ENCODE peak calls at places on chromosomes 16 and 17, in seven cellular contexts. K is stomach, S is prostate gland, P is occipital lobe, H is NB4, Z is mammary epithelial cell, A is heart left ventricle. N is an unnamed sample.
A peak's percentile ranks its signal among the peaks of the same experiment; 100 is the strongest.

GRCh38 chr16:66623755-66624154 is 19.3 kb downstream of the CMTM3 start:
- DNase-seq in H (no peak), A (no peak), P (no peak), S (no peak), K (no peak), Z (no peak), N (no peak)

GRCh38 chr16:57906385-57907316 is 64.3 kb downstream of the CNGB1 start:
- DNase-seq in H (no peak), K (no peak), S (no peak), Z (no peak), P (no peak), A (no peak), N (no peak)

GRCh38 chr17:2943971-2944370 is 119.4 kb downstream of the OR1D5 start:
- DNase-seq in Z (no peak), K (no peak), H (peak; percentile 68), P (no peak), A (no peak), S (no peak), N (peak; percentile 42)

GRCh38 chr17:79835953-79836951 is 3.0 kb downstream of the CBX4 start:
- DNase-seq in K (peak; percentile 90), S (peak; percentile 71), P (no peak), Z (no peak), A (no peak), H (peak; percentile 95), N (peak; percentile 84)

GRCh38 chr17:83186226-83186625 is 106.8 kb downstream of the METRNL start:
- DNase-seq in Z (no peak), K (no peak), S (no peak), H (peak; percentile 14), A (peak; percentile 13), P (no peak), N (no peak)

GRCh38 chr17:72122668-72123495 is 2.1 kb downstream of the SOX9 start:
- DNase-seq in A (no peak), H (no peak), P (no peak), Z (peak; percentile 51), K (peak; percentile 50), S (no peak), N (no peak)

GRCh38 chr16:54813778-54814177 is 116.9 kb upstream of the IRX5 start:
- DNase-seq in A (no peak), H (no peak), P (no peak), S (no peak), K (no peak), Z (no peak), N (no peak)

GRCh38 chr17:77433385-77434135 is 292.8 kb downstream of the SEC14L1 start:
- DNase-seq in A (peak; percentile 69), P (no peak), S (no peak), H (no peak), Z (no peak), K (no peak), N (no peak)

GRCh38 chr17:32771396-32771795 is 105.5 kb downstream of the MYO1D start:
- DNase-seq in P (no peak), K (no peak), A (no peak), H (no peak), Z (no peak), S (no peak), N (no peak)

GRCh38 chr17:83032781-83033180 is 46.6 kb upstream of the METRNL start:
- DNase-seq in Z (no peak), A (no peak), H (no peak), P (no peak), K (peak; percentile 13), S (no peak), N (no peak)

GRCh38 chr17:82914375-82914774 is 74.6 kb upstream of the ZNF750 start:
- DNase-seq in A (peak; percentile 45), P (no peak), Z (no peak), K (peak; percentile 59), S (no peak), H (no peak), N (peak; percentile 64)

GRCh38 chr17:7712111-7712771 is 5.3 kb upstream of the DNAH2 start:
- DNase-seq in H (no peak), S (no peak), P (no peak), Z (no peak), K (no peak), A (no peak), N (no peak)

GRCh38 chr17:70535986-70536385 is 366.7 kb downstream of the KCNJ2 start:
- DNase-seq in H (no peak), K (no peak), P (no peak), A (no peak), Z (peak; percentile 15), S (no peak), N (no peak)

GRCh38 chr17:49677134-49677932 is 564 bp downstream of the SPOP start:
- DNase-seq in Z (peak; percentile 83), A (peak; percentile 97), H (peak; percentile 92), S (peak; percentile 94), P (peak; percentile 86), K (peak; percentile 98), N (peak; percentile 98)

GRCh38 chr17:62652251-62653001 is 25.0 kb downstream of the MRC2 start:
- DNase-seq in S (no peak), Z (peak; percentile 69), P (no peak), H (peak; percentile 91), A (peak; percentile 75), K (peak; percentile 73), N (peak; percentile 83)

GRCh38 chr16:9262941-9263340 is 171.5 kb downstream of the HAPSTR1 start:
- DNase-seq in A (no peak), S (no peak), K (no peak), Z (no peak), P (no peak), H (no peak), N (no peak)

GRCh38 chr17:58327363-58328194 is 1.0 kb downstream of the TSPOAP1 start:
- DNase-seq in K (no peak), P (no peak), S (no peak), H (no peak), A (no peak), Z (no peak), N (peak; percentile 55)

GRCh38 chr17:49574283-49574892 is 1.3 kb upstream of the NXPH3 start:
- DNase-seq in P (no peak), Z (no peak), A (no peak), H (no peak), K (no peak), S (no peak), N (peak; percentile 46)

GRCh38 chr17:19238167-19238505 is 970 bp downstream of the EPN2 start:
- DNase-seq in A (peak; percentile 47), H (no peak), P (no peak), S (peak; percentile 46), Z (peak; percentile 32), K (peak; percentile 55), N (peak; percentile 63)

GRCh38 chr17:39928868-39929651 is 1.5 kb downstream of the LRRC3C start:
- DNase-seq in P (no peak), H (peak; percentile 78), Z (peak; percentile 92), A (no peak), K (no peak), S (no peak), N (no peak)

GRCh38 chr17:7885357-7886226 is 3.0 kb upstream of the CHD3 start:
- DNase-seq in A (peak; percentile 52), K (peak; percentile 39), P (no peak), Z (peak; percentile 16), S (peak; percentile 31), H (peak; percentile 74), N (peak; percentile 77)

GRCh38 chr17:68074279-68074678 is 38.7 kb downstream of the KPNA2 start:
- DNase-seq in H (no peak), K (no peak), A (no peak), S (no peak), P (no peak), Z (no peak), N (no peak)

GRCh38 chr16:89185062-89185751 is 13.7 kb downstream of the CDH15 start:
- DNase-seq in H (peak; percentile 45), S (no peak), K (no peak), P (no peak), A (no peak), Z (no peak), N (no peak)

GRCh38 chr16:65875362-65876199 is 490.9 kb upstream of the CDH5 start:
- DNase-seq in P (no peak), A (no peak), K (no peak), H (no peak), S (no peak), Z (no peak), N (no peak)

GRCh38 chr17:58224315-58224714 is 5.3 kb upstream of the MKS1 start:
- DNase-seq in Z (peak; percentile 43), P (no peak), S (no peak), H (peak; percentile 74), K (no peak), A (no peak), N (no peak)

GRCh38 chr16:86082400-86083030 is 183.6 kb downstream of the IRF8 start:
- DNase-seq in H (no peak), A (no peak), Z (no peak), P (no peak), S (no peak), K (no peak), N (no peak)

GRCh38 chr17:42315402-42316156 is 27.3 kb downstream of the STAT5A start:
- DNase-seq in Z (no peak), H (no peak), S (no peak), K (no peak), P (no peak), A (no peak), N (no peak)

GRCh38 chr17:72430611-72431432 is 310.0 kb downstream of the SOX9 start:
- DNase-seq in P (no peak), A (no peak), Z (no peak), K (no peak), H (peak; percentile 15), S (no peak), N (no peak)

GRCh38 chr17:2852211-2852610 is 56.0 kb downstream of the RAP1GAP2 start:
- DNase-seq in Z (no peak), S (no peak), H (no peak), K (no peak), P (no peak), A (no peak), N (no peak)

GRCh38 chr17:61397086-61397842 is 2.4 kb upstream of the TBX2 start:
- DNase-seq in K (no peak), Z (no peak), A (no peak), S (no peak), H (no peak), P (no peak), N (peak; percentile 46)

GRCh38 chr16:76943936-76944335 is 247.1 kb upstream of the MON1B start:
- DNase-seq in S (no peak), K (no peak), P (no peak), A (no peak), Z (no peak), H (no peak), N (no peak)

GRCh38 chr16:1532081-1532760 is 1.2 kb upstream of the TMEM204 start:
- DNase-seq in H (no peak), A (peak; percentile 58), Z (no peak), K (peak; percentile 51), S (peak; percentile 85), P (no peak), N (no peak)

GRCh38 chr16:10386517-10387377 is 886 bp downstream of the ATF7IP2 start:
- DNase-seq in H (peak; percentile 43), A (no peak), Z (peak; percentile 4), K (no peak), P (no peak), S (no peak), N (no peak)

GRCh38 chr16:48491517-48491916 is 106.3 kb upstream of the SIAH1 start:
- DNase-seq in H (no peak), P (peak; percentile 7), Z (no peak), A (no peak), S (no peak), K (no peak), N (no peak)

GRCh38 chr17:35372846-35373531 is 432 bp downstream of the SLFN11 start:
- DNase-seq in Z (no peak), P (no peak), A (no peak), S (peak; percentile 14), H (peak; percentile 77), K (peak; percentile 32), N (peak; percentile 53)

GRCh38 chr17:72370819-72371218 is 250.0 kb downstream of the SOX9 start:
- DNase-seq in H (no peak), P (no peak), K (no peak), S (no peak), A (no peak), Z (peak; percentile 59), N (no peak)

GRCh38 chr16:50354629-50355456 is 13.9 kb downstream of the BRD7 start:
- DNase-seq in S (no peak), P (no peak), Z (no peak), K (no peak), A (no peak), H (peak; percentile 27), N (no peak)